ENCODE peak calls at places on chromosomes 13 and 19, in six cellular contexts. K is NCI-H345; Q is kidney glomerular epithelial cell; P is activated naive CD4-positive, alpha-beta T cell treated with anti-CD3 and anti-CD28 coated beads, Interleukin-2, amount 50 U/mL, for 16 hours; B is stimulated activated CD8-positive, alpha-beta memory T cell treated with anti-CD3 and anti-CD28 coated beads, Interleukin-7, amount 100 ng/mL, for 1 hour; X is HFFc6. C is an unnamed sample.

GRCh38 chr13:106161186-106161585 is 374.3 kb downstream of the EFNB2 start:
- DNase-seq in K (no peak), Q (no peak), P (no peak), B (no peak), X (no peak), C (no peak)

GRCh38 chr13:64774915-64775314 is 2455.2 kb downstream of the PCDH9 start:
- DNase-seq in K (no peak), Q (no peak), P (no peak), B (no peak), X (no peak), C (no peak)

GRCh38 chr19:14113762-14114414 is 3.7 kb downstream of the PRKACA start:
- DNase-seq in K (no peak), Q (no peak), P (peak), B (no peak), X (no peak), C (no peak)

GRCh38 chr13:100627142-100627541 is 38.6 kb upstream of the GGACT start:
- DNase-seq in K (no peak), Q (no peak), P (no peak), B (no peak), X (no peak), C (no peak)

GRCh38 chr19:37903096-37903495 is 3.3 kb downstream of the WDR87 start:
- DNase-seq in K (no peak), Q (no peak), P (no peak), B (no peak), X (no peak), C (no peak)

GRCh38 chr19:55350620-55351315 is 3.8 kb downstream of the COX6B2 start:
- DNase-seq in K (no peak), Q (no peak), P (no peak), B (no peak), X (no peak), C (no peak)

GRCh38 chr19:50861025-50861424 is 6.3 kb downstream of the KLK3 start:
- DNase-seq in K (no peak), Q (no peak), P (no peak), B (no peak), X (no peak), C (no peak)

GRCh38 chr13:40187836-40188591 is 478.4 kb downstream of the FOXO1 start:
- DNase-seq in K (no peak), Q (no peak), P (peak), B (no peak), X (no peak), C (no peak)

GRCh38 chr19:2540646-2541454 is 64.9 kb downstream of the GADD45B start:
- DNase-seq in K (no peak), Q (peak), P (no peak), B (no peak), X (peak), C (no peak)

GRCh38 chr19:44753932-44754742 is 5.6 kb downstream of the BCL3 start:
- DNase-seq in K (no peak), Q (peak), P (peak), B (peak), X (peak), C (peak)

GRCh38 chr19:46659151-46660007 is 1.6 kb downstream of the DACT3 start:
- DNase-seq in K (no peak), Q (no peak), P (no peak), B (no peak), X (no peak), C (no peak)

GRCh38 chr13:84744203-84744602 is 861.9 kb upstream of the SLITRK1 start:
- DNase-seq in K (no peak), Q (no peak), P (no peak), B (no peak), X (no peak), C (no peak)

GRCh38 chr13:25137624-25137892 is 34.5 kb downstream of the AMER2 start:
- DNase-seq in K (no peak), Q (no peak), P (no peak), B (no peak), X (no peak), C (no peak)

GRCh38 chr19:8399681-8400188 is 9.6 kb downstream of the RAB11B start:
- DNase-seq in K (no peak), Q (no peak), P (no peak), B (no peak), X (no peak), C (no peak)

GRCh38 chr13:112744306-112745021 is 54.6 kb downstream of the ATP11A start:
- DNase-seq in K (peak), Q (peak), P (no peak), B (no peak), X (peak), C (no peak)

GRCh38 chr19:56245062-56245740 is 27.3 kb upstream of the EDDM13 start:
- DNase-seq in K (no peak), Q (no peak), P (no peak), B (no peak), X (peak), C (no peak)

GRCh38 chr13:107373551-107373950 is 805.6 kb upstream of the ARGLU1 start:
- DNase-seq in K (peak), Q (peak), P (no peak), B (no peak), X (no peak), C (peak)

GRCh38 chr13:101919541-101920306 is 467.2 kb downstream of the ITGBL1 start:
- DNase-seq in K (peak), Q (peak), P (no peak), B (no peak), X (no peak), C (peak)

GRCh38 chr19:51799311-51799997 is 4.5 kb downstream of the FPR3 start:
- DNase-seq in K (no peak), Q (peak), P (no peak), B (no peak), X (peak), C (no peak)

GRCh38 chr13:66689628-66690027 is 540.5 kb downstream of the PCDH9 start:
- DNase-seq in K (peak), Q (peak), P (no peak), B (no peak), X (peak), C (no peak)

GRCh38 chr13:33184530-33184929 is 101.0 kb downstream of the STARD13 start:
- DNase-seq in K (no peak), Q (no peak), P (no peak), B (no peak), X (no peak), C (no peak)

GRCh38 chr13:98977568-98978270 is at the start of gene DOCK9:
- DNase-seq in K (peak), Q (peak), P (no peak), B (no peak), X (peak), C (peak)

GRCh38 chr13:55160911-55161310 is 1979.8 kb upstream of the PRR20A start:
- DNase-seq in K (peak), Q (no peak), P (no peak), B (no peak), X (no peak), C (peak)

GRCh38 chr19:50705422-50706019 is 14.1 kb downstream of the SHANK1 start:
- DNase-seq in K (no peak), Q (peak), P (peak), B (no peak), X (peak), C (peak)

GRCh38 chr13:98089826-98090225 is 53.1 kb upstream of the FARP1 start:
- DNase-seq in K (no peak), Q (no peak), P (no peak), B (no peak), X (peak), C (no peak)

GRCh38 chr13:91955546-91956355 is 557.3 kb downstream of the GPC5 start:
- DNase-seq in K (no peak), Q (no peak), P (no peak), B (no peak), X (no peak), C (no peak)

GRCh38 chr19:18765224-18765623 is 25.9 kb downstream of the COMP start:
- DNase-seq in K (peak), Q (no peak), P (no peak), B (no peak), X (no peak), C (no peak)

GRCh38 chr19:49340069-49340864 is 5.1 kb downstream of the CD37 start:
- DNase-seq in K (peak), Q (no peak), P (no peak), B (no peak), X (no peak), C (peak)

C was measured in NCI-H748 treated with DMSO at 0.1 percent for 48 hours.